ENCODE peak calls at places on chromosomes 5 and 9, in eight cellular contexts. L, B, C, T, A, H, D and K are unnamed samples.
A peak's percentile ranks its signal among the peaks of the same experiment; 100 is the strongest.

GRCh38 chr5:139659673-139660072 is 11.5 kb downstream of the CXXC5 start:
- DNase-seq in T (peak; percentile 63), C (no peak), H (no peak), B (no peak), A (peak; percentile 69), D (no peak), L (peak; percentile 32), K (no peak)

GRCh38 chr5:138282918-138283742 is 8.7 kb upstream of the GFRA3 start:
- DNase-seq in B (peak; percentile 76), H (peak; percentile 20), C (no peak), L (peak; percentile 52), A (peak; percentile 58), D (no peak), T (peak; percentile 73), K (no peak)

GRCh38 chr5:178114325-178115135 is 1.2 kb downstream of the N4BP3 start:
- DNase-seq in B (no peak), H (no peak), T (peak; percentile 48), A (peak; percentile 50), C (no peak), D (peak; percentile 88), L (peak; percentile 40), K (no peak)

GRCh38 chr5:119537704-119538103 is 85.4 kb downstream of the HSD17B4 start:
- DNase-seq in A (no peak), H (no peak), B (peak; percentile 12), T (no peak), D (no peak), L (peak; percentile 12), C (no peak), K (no peak)

GRCh38 chr5:174453690-174454089 is 270.7 kb upstream of the MSX2 start:
- DNase-seq in D (no peak), A (no peak), H (no peak), B (no peak), L (no peak), T (no peak), C (no peak), K (no peak)

GRCh38 chr5:138996120-138996519 is 121.0 kb upstream of the LRRTM2 start:
- DNase-seq in T (no peak), A (no peak), L (no peak), D (no peak), B (no peak), H (no peak), C (no peak), K (no peak)

GRCh38 chr5:134138416-134139376 is 24.2 kb downstream of the TCF7 start:
- DNase-seq in B (no peak), A (no peak), H (peak; percentile 11), C (peak; percentile 43), D (peak; percentile 63), T (no peak), L (peak; percentile 9), K (peak; percentile 64)

GRCh38 chr9:104094534-104095020 is 468 bp downstream of the SMC2 start:
- DNase-seq in H (no peak), D (no peak), T (no peak), L (no peak), B (no peak), C (no peak), A (no peak), K (no peak)

GRCh38 chr5:82425591-82425990 is 147.4 kb upstream of the RPS23 start:
- DNase-seq in C (no peak), T (no peak), D (no peak), H (no peak), B (no peak), A (no peak), L (peak; percentile 27), K (no peak)

GRCh38 chr5:89849819-89850515 is 559.6 kb downstream of the CETN3 start:
- DNase-seq in A (peak; percentile 22), H (no peak), L (no peak), T (peak; percentile 36), C (no peak), B (no peak), D (no peak), K (no peak)

GRCh38 chr9:13535141-13535540 is 255.6 kb upstream of the MPDZ start:
- DNase-seq in L (no peak), C (no peak), B (no peak), A (no peak), D (peak; percentile 52), H (no peak), T (no peak), K (no peak)

GRCh38 chr5:179755022-179755421 is 22.4 kb downstream of the MAML1 start:
- DNase-seq in L (no peak), D (no peak), A (peak; percentile 88), B (no peak), T (peak; percentile 68), C (no peak), H (no peak), K (no peak)

DNA sequence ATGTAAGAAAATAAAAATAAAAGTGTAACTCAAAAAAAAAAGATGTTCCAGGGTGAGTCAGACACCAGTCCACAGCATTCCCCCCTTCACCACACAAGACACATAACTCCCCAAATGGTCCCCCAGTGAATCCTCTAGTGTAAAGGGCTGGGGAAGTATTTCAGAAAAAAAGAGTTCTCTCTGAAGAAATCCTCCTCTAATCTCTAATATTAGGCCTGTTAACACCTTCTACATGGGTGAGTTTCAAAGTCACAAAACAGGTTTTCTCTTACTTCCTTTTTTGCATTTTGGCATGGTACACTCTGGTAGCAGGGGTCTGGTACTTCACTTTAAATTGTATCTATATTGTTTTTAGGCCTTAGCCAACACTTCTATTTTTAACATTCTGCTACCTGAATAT is 28.2 kb downstream of the RNF145 start:
- DNase-seq in C (no peak), H (no peak), L (no peak), T (no peak), D (no peak), B (no peak), A (no peak), K (no peak)
- H3K27ac ChIP-seq in C (no peak overlapping the region), H (peak overlapping the region; percentile 64), L (no peak overlapping the region), T (no peak overlapping the region), D (peak overlapping the region; percentile 56), B (peak overlapping the region; percentile 98), A (no peak overlapping the region), K (no peak overlapping the region)

DNA sequence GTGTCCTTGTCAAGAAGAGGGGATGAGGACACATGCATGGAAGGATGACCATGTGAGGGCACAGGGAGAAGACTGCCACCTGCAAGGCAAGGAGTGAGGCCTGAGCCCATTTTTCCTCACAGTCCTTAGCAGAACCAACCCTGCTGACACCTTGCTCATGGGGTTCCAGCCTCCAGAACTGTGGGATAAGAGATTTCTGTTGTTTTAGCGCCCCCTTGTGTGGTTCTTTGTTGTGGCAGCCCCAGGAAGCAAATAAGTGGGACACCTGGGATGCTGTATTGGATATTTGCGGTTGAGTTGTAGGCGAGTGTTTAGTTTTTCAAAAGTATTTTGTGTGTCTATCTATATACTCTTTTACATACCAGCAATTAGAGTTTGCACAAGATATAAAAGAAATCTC is 206.4 kb downstream of the NXNL2 start:
- DNase-seq in C (no peak), H (no peak), D (no peak), B (peak; percentile 44), A (no peak), L (no peak), T (peak; percentile 63), K (no peak)
- TF ChIP-seq CTCF in C (no peak), H (no peak), D (no peak), B (peak; percentile 44), A (peak; percentile 33), L (no peak), T (peak; percentile 69), K (no peak)

DNA sequence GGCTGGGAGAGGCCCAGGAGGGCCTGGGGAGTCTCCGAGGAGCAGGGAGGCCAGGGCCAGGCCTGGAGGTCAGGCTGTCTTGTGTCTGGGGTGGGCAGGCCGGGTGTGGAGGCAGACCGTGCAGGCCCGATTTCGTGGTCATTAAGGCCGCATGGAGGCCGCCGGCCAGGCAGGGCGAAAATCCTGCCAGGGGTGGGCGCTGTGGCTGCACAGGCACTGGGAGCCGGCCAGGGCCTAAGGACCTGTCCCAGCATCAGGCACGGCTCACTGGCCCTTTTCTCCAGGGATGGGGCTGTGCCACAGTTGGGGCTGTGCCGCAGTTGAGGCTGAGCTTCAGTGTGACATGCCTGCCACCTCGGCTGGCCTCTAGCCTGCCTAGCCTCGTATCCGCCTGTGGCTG is 35.9 kb downstream of the ASS1 start:
- DNase-seq in A (peak; percentile 52), D (no peak), L (no peak), C (no peak), T (peak; percentile 72), B (peak; percentile 36), H (no peak), K (no peak)
- H3K4me3 ChIP-seq in A (no peak overlapping the region), D (no peak overlapping the region), L (no peak overlapping the region), C (no peak overlapping the region), T (no peak overlapping the region), B (no peak overlapping the region), H (no peak overlapping the region), K (no peak overlapping the region)

GRCh38 chr5:109650451-109650850 is 39.3 kb upstream of the MAN2A1 start:
- DNase-seq in H (no peak), D (no peak), B (no peak), L (no peak), C (no peak), A (no peak), T (no peak), K (no peak)
- H3K27ac ChIP-seq in H (no peak overlapping the region), D (no peak overlapping the region), B (no peak overlapping the region), L (no peak overlapping the region), C (no peak overlapping the region), A (no peak overlapping the region), T (no peak overlapping the region), K (no peak overlapping the region)

GRCh38 chr9:114082017-114082735 is 4.1 kb upstream of the AMBP start:
- DNase-seq in B (peak; percentile 92), D (peak; percentile 88), C (peak; percentile 95), L (peak; percentile 95), H (peak; percentile 82), A (peak; percentile 92), T (peak; percentile 96), K (peak; percentile 87)

GRCh38 chr9:114083693-114084092 is 5.6 kb upstream of the AMBP start:
- DNase-seq in A (no peak), B (no peak), L (no peak), H (no peak), T (no peak), C (no peak), D (no peak), K (no peak)

GRCh38 chr9:114080773-114081440 is 2.8 kb upstream of the AMBP start:
- DNase-seq in D (no peak), B (peak; percentile 94), H (no peak), C (no peak), L (peak; percentile 77), T (no peak), A (no peak), K (no peak)

GRCh38 chr9:114080195-114080772 is 2.2 kb upstream of the AMBP start:
- DNase-seq in D (no peak), B (no peak), C (no peak), L (no peak), A (no peak), H (no peak), T (no peak), K (no peak)

DNA sequence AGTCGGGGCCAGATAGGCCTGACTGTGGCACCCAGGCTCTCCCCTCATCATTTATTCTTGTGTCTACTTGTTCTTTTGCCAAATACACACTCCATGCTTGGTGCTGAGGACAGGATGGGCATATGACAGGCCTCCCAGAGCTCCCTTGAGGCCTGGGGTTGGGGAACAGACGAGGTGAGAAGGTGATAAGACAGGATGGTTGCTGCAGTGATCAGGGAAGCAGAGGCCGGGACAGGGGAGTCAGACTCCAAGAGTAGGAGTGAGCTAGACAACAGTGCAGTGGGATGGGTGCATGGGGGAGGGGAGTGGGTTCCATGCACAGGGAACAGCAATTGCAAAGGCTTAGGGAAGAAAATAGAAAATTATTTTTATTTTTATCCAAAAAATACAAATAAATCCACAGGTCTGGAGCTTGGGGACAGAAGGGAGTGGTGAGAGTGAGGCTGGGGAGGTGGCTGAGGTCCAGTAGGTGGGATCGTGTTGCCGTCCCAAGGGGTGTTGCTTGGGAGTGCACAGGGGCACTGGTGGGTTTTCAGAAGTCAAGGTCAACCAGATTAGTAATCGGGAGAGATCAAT is 3.4 kb upstream of the AMBP start:
- DNase-seq in T (no peak), H (no peak), C (no peak), B (peak; percentile 70), D (peak; percentile 52), L (no peak), A (no peak), K (no peak)
- TF ChIP-seq CTCF in T (no peak), H (no peak), C (no peak), B (no peak), D (no peak), L (no peak), A (no peak), K (no peak)